ENCODE peak calls at places on chromosome 9, in five cellular contexts. One of them, this sample, is unnamed.

GRCh38 chr9:120579139-120579749 is 723 bp downstream of the CDK5RAP2 start:
- DNase-seq in AG04450: no peak
- DNase-seq in Daoy: peak; percentile 35
- DNase-seq in midbrain: no peak
- DNase-seq in HFFc6: peak; percentile 1
- DNase-seq in this sample: no peak

GRCh38 chr9:82488702-82489578 is 500.4 kb downstream of the SPATA31D1 start:
- DNase-seq in Daoy: peak; percentile 77
- DNase-seq in midbrain: peak; percentile 22
- DNase-seq in HFFc6: peak; percentile 32
- DNase-seq in AG04450: peak; percentile 69
- DNase-seq in this sample: no peak

GRCh38 chr9:117916291-117916690 is 212.1 kb downstream of the TLR4 start:
- DNase-seq in AG04450: no peak
- DNase-seq in HFFc6: no peak
- DNase-seq in Daoy: no peak
- DNase-seq in midbrain: no peak
- DNase-seq in this sample: no peak

GRCh38 chr9:116491219-116491618 is 195.9 kb upstream of the TRIM32 start:
- DNase-seq in AG04450: no peak
- DNase-seq in HFFc6: no peak
- DNase-seq in midbrain: no peak
- DNase-seq in Daoy: no peak
- DNase-seq in this sample: no peak

GRCh38 chr9:125484632-125485282 is 222.3 kb downstream of the MAPKAP1 start:
- DNase-seq in AG04450: peak; percentile 74
- DNase-seq in HFFc6: peak; percentile 74
- DNase-seq in midbrain: no peak
- DNase-seq in Daoy: peak; percentile 51
- DNase-seq in this sample: no peak

GRCh38 chr9:104279535-104280215 is 185.6 kb downstream of the SMC2 start:
- DNase-seq in HFFc6: peak; percentile 35
- DNase-seq in AG04450: no peak
- DNase-seq in Daoy: no peak
- DNase-seq in midbrain: no peak
- DNase-seq in this sample: no peak

GRCh38 chr9:89738137-89738932 is 133.5 kb downstream of the GADD45G start:
- DNase-seq in Daoy: no peak
- DNase-seq in midbrain: no peak
- DNase-seq in HFFc6: no peak
- DNase-seq in AG04450: no peak
- DNase-seq in this sample: no peak

GRCh38 chr9:121178676-121179372 is 22.8 kb downstream of the RAB14 start:
- DNase-seq in HFFc6: no peak
- DNase-seq in AG04450: no peak
- DNase-seq in midbrain: no peak
- DNase-seq in Daoy: no peak
- DNase-seq in this sample: no peak

GRCh38 chr9:125820100-125820804 is 73.1 kb downstream of the PBX3 start:
- DNase-seq in HFFc6: no peak
- DNase-seq in Daoy: no peak
- DNase-seq in midbrain: no peak
- DNase-seq in AG04450: no peak
- DNase-seq in this sample: no peak

GRCh38 chr9:136539427-136540412 is 6.1 kb downstream of the NOTCH1 start:
- DNase-seq in HFFc6: no peak
- DNase-seq in midbrain: peak; percentile 51
- DNase-seq in Daoy: peak; percentile 77
- DNase-seq in AG04450: no peak
- DNase-seq in this sample: peak; percentile 81

GRCh38 chr9:4116708-4117460 is 183.0 kb downstream of the GLIS3 start:
- DNase-seq in HFFc6: no peak
- DNase-seq in AG04450: no peak
- DNase-seq in midbrain: no peak
- DNase-seq in Daoy: no peak
- DNase-seq in this sample: no peak

GRCh38 chr9:21576331-21577189 is 94.4 kb upstream of the IFNE start:
- DNase-seq in Daoy: no peak
- DNase-seq in HFFc6: peak; percentile 88
- DNase-seq in midbrain: peak; percentile 19
- DNase-seq in AG04450: peak; percentile 55
- DNase-seq in this sample: peak; percentile 80

GRCh38 chr9:128098017-128098935 is 29.3 kb downstream of the PTGES2 start:
- DNase-seq in Daoy: peak; percentile 99
- DNase-seq in HFFc6: peak; percentile 96
- DNase-seq in midbrain: peak; percentile 75
- DNase-seq in AG04450: peak; percentile 93
- DNase-seq in this sample: peak; percentile 98

GRCh38 chr9:130680836-130681768 is 12.5 kb upstream of the EXOSC2 start:
- DNase-seq in AG04450: peak; percentile 66
- DNase-seq in Daoy: peak; percentile 96
- DNase-seq in HFFc6: peak; percentile 87
- DNase-seq in midbrain: peak; percentile 8
- DNase-seq in this sample: peak; percentile 94

GRCh38 chr9:99090366-99091130 is 14.4 kb upstream of the TGFBR1 start:
- DNase-seq in Daoy: no peak
- DNase-seq in midbrain: no peak
- DNase-seq in AG04450: no peak
- DNase-seq in HFFc6: no peak
- DNase-seq in this sample: no peak

GRCh38 chr9:89555426-89556375 is 49.1 kb upstream of the GADD45G start:
- DNase-seq in midbrain: no peak
- DNase-seq in AG04450: no peak
- DNase-seq in HFFc6: no peak
- DNase-seq in Daoy: no peak
- DNase-seq in this sample: no peak

GRCh38 chr9:32665101-32665500 is 29.6 kb upstream of the TAF1L start:
- DNase-seq in AG04450: no peak
- DNase-seq in Daoy: peak; percentile 87
- DNase-seq in midbrain: no peak
- DNase-seq in HFFc6: no peak
- DNase-seq in this sample: no peak

GRCh38 chr9:32899181-32899580 is 102.2 kb downstream of the APTX start:
- DNase-seq in Daoy: peak; percentile 75
- DNase-seq in midbrain: no peak
- DNase-seq in AG04450: no peak
- DNase-seq in HFFc6: peak; percentile 4
- DNase-seq in this sample: no peak

GRCh38 chr9:76044420-76044819 is 153.9 kb downstream of the PCSK5 start:
- DNase-seq in HFFc6: no peak
- DNase-seq in Daoy: no peak
- DNase-seq in AG04450: no peak
- DNase-seq in midbrain: no peak
- DNase-seq in this sample: no peak

GRCh38 chr9:2122299-2122698 is 107.2 kb downstream of the SMARCA2 start:
- DNase-seq in Daoy: no peak
- DNase-seq in midbrain: no peak
- DNase-seq in AG04450: no peak
- DNase-seq in HFFc6: no peak
- DNase-seq in this sample: no peak

GRCh38 chr9:110606179-110606578 is 26.6 kb upstream of the SVEP1 start:
- DNase-seq in AG04450: no peak
- DNase-seq in Daoy: no peak
- DNase-seq in HFFc6: peak; percentile 20
- DNase-seq in midbrain: no peak
- DNase-seq in this sample: no peak

GRCh38 chr9:135986605-135987004 is 25.4 kb upstream of the UBAC1 start:
- DNase-seq in HFFc6: no peak
- DNase-seq in AG04450: no peak
- DNase-seq in midbrain: no peak
- DNase-seq in Daoy: no peak
- DNase-seq in this sample: no peak

GRCh38 chr9:114378016-114378415 is 9.8 kb downstream of the AKNA start:
- DNase-seq in Daoy: no peak
- DNase-seq in AG04450: no peak
- DNase-seq in midbrain: no peak
- DNase-seq in HFFc6: no peak
- DNase-seq in this sample: no peak

GRCh38 chr9:88753691-88754367 is 218.9 kb downstream of the NXNL2 start:
- DNase-seq in AG04450: no peak
- DNase-seq in HFFc6: no peak
- DNase-seq in Daoy: no peak
- DNase-seq in midbrain: no peak
- DNase-seq in this sample: no peak

GRCh38 chr9:19174127-19174921 is 47.0 kb upstream of the PLIN2 start:
- DNase-seq in HFFc6: peak; percentile 90
- DNase-seq in Daoy: peak; percentile 62
- DNase-seq in AG04450: peak; percentile 65
- DNase-seq in midbrain: peak; percentile 24
- DNase-seq in this sample: peak; percentile 73